ENCODE peak calls at places on chromosomes 11 and 22, in four cellular contexts. G is C1 segment of cervical spinal cord, S is MM.1S, T is fibroblast of the aortic adventitia. C is an unnamed sample.

GRCh38 chr11:93567406-93567819 is 24.2 kb upstream of the SMCO4 start:
- DNase-seq in T (peak), G (peak), S (no peak), C (peak)

GRCh38 chr11:67316882-67317364 is 13.6 kb downstream of the SSH3 start:
- DNase-seq in G (peak), S (no peak), T (peak), C (no peak)

GRCh38 chr11:121634889-121635288 is 182.1 kb upstream of the SORL1-AS1 start:
- DNase-seq in T (peak), S (no peak), G (no peak), C (peak)

GRCh38 chr22:19940536-19941364 is 822 bp upstream of the COMT start:
- DNase-seq in G (no peak), T (no peak), S (no peak), C (no peak)

GRCh38 chr11:33258631-33259184 is 1.5 kb downstream of the HIPK3 start:
- DNase-seq in T (peak), G (peak), S (peak), C (peak)

GRCh38 chr22:21444701-21445436 is 22.3 kb upstream of the TMEM191C start:
- DNase-seq in T (no peak), G (no peak), S (no peak), C (no peak)

GRCh38 chr11:86291466-86292262 is 10.4 kb upstream of the HIKESHI start:
- DNase-seq in S (peak), G (no peak), T (peak), C (peak)

GRCh38 chr22:45261407-45262088 is 20.9 kb upstream of the KIAA0930 start:
- DNase-seq in S (peak), G (no peak), T (no peak), C (no peak)

GRCh38 chr11:46446343-46446751 is 54.8 kb upstream of the CHRM4 start:
- DNase-seq in G (peak), S (no peak), T (peak), C (peak)

C was measured in AG10803.